ENCODE peak calls at places on chromosomes 16 and 17, in five cellular contexts. V is NCI-H345, U is HS-27A, F is EH, E is PC-3. S is an unnamed sample.

GRCh38 chr16:3484328-3485096 is 10.8 kb downstream of the C16orf90 start:
- DNase-seq in V (no peak), U (no peak), F (no peak), E (no peak), S (no peak)

GRCh38 chr16:46883353-46883689 is 841 bp upstream of the GPT2 start:
- DNase-seq in V (peak), U (no peak), F (no peak), E (no peak), S (no peak)

GRCh38 chr17:43669971-43670644 is 8.4 kb upstream of the MEOX1 start:
- DNase-seq in V (no peak), U (no peak), F (no peak), E (peak), S (no peak)

GRCh38 chr17:50205111-50205821 is 3.8 kb upstream of the COL1A1 start:
- DNase-seq in V (no peak), U (no peak), F (peak), E (no peak), S (peak)

GRCh38 chr17:63853260-63853659 is 10.8 kb upstream of the SMARCD2 start:
- DNase-seq in V (no peak), U (no peak), F (no peak), E (no peak), S (peak)

GRCh38 chr17:1709971-1710806 is at the start of gene TLCD2:
- DNase-seq in V (peak), U (no peak), F (peak), E (peak), S (peak)

GRCh38 chr16:72976047-72976746 is 71.7 kb downstream of the ZFHX3 start:
- DNase-seq in V (no peak), U (no peak), F (no peak), E (no peak), S (no peak)

GRCh38 chr16:30553396-30553899 is 4.7 kb downstream of the ZNF764 start:
- DNase-seq in V (no peak), U (no peak), F (no peak), E (no peak), S (no peak)

GRCh38 chr17:81165246-81166032 is at the start of gene PVALEF:
- DNase-seq in V (no peak), U (no peak), F (no peak), E (no peak), S (peak)

GRCh38 chr16:17475104-17475503 is 4.3 kb upstream of the XYLT1 start:
- DNase-seq in V (no peak), U (no peak), F (no peak), E (no peak), S (no peak)

GRCh38 chr16:15853021-15853420 is 3.8 kb downstream of the MYH11 start:
- DNase-seq in V (no peak), U (no peak), F (no peak), E (no peak), S (no peak)

GRCh38 chr16:26672206-26672605 is 394.5 kb upstream of the C16orf82 start:
- DNase-seq in V (no peak), U (no peak), F (no peak), E (no peak), S (no peak)

GRCh38 chr16:30760160-30760559 is 1.7 kb downstream of the CFAP119 start:
- DNase-seq in V (no peak), U (no peak), F (no peak), E (no peak), S (no peak)

GRCh38 chr17:81396722-81397313 is 1.6 kb downstream of the BAHCC1 start:
- DNase-seq in V (peak), U (no peak), F (peak), E (peak), S (peak)

GRCh38 chr17:81685108-81685507 is 1.3 kb downstream of the HGS start:
- DNase-seq in V (no peak), U (no peak), F (peak), E (peak), S (peak)

GRCh38 chr16:88329726-88330700 is 52.7 kb upstream of the ZNF469 start:
- DNase-seq in V (no peak), U (no peak), F (peak), E (no peak), S (no peak)

GRCh38 chr16:83967091-83967490 is 953 bp upstream of the NECAB2 start:
- DNase-seq in V (no peak), U (no peak), F (no peak), E (no peak), S (no peak)

GRCh38 chr17:15782809-15783208 is 50.7 kb downstream of the TBC1D26 start:
- DNase-seq in V (no peak), U (no peak), F (peak), E (no peak), S (peak)

GRCh38 chr16:23060458-23061320 is 88.6 kb downstream of the USP31 start:
- DNase-seq in V (peak), U (peak), F (peak), E (peak), S (peak)

GRCh38 chr16:70715860-70716357 is 30.1 kb upstream of the MTSS2 start:
- DNase-seq in V (no peak), U (no peak), F (peak), E (peak), S (peak)

GRCh38 chr16:670485-671352 is 2.8 kb downstream of the RHOT2 start:
- DNase-seq in V (no peak), U (no peak), F (no peak), E (no peak), S (no peak)

GRCh38 chr17:58327363-58328194 is 1.0 kb downstream of the TSPOAP1 start:
- DNase-seq in V (no peak), U (no peak), F (no peak), E (no peak), S (no peak)

GRCh38 chr17:27339836-27340550 is 46.1 kb downstream of the WSB1 start:
- DNase-seq in V (no peak), U (no peak), F (no peak), E (peak), S (no peak)

GRCh38 chr16:68592466-68593337 is 52.4 kb upstream of the CDH3 start:
- DNase-seq in V (no peak), U (no peak), F (peak), E (peak), S (no peak)

GRCh38 chr17:12053552-12053951 is 32.9 kb downstream of the MAP2K4 start:
- DNase-seq in V (no peak), U (no peak), F (no peak), E (no peak), S (no peak)

GRCh38 chr17:292531-293382 is 59.9 kb downstream of the RPH3AL start:
- DNase-seq in V (no peak), U (no peak), F (no peak), E (no peak), S (no peak)

GRCh38 chr17:32281011-32281451 is 15.4 kb downstream of the RHBDL3 start:
- DNase-seq in V (peak), U (no peak), F (no peak), E (no peak), S (no peak)

GRCh38 chr17:73838815-73839214 is 194.6 kb upstream of the SDK2 start:
- DNase-seq in V (peak), U (no peak), F (no peak), E (no peak), S (no peak)

GRCh38 chr17:48522031-48522593 is 8.7 kb downstream of the HOXB1 start:
- DNase-seq in V (peak), U (no peak), F (peak), E (peak), S (no peak)

GRCh38 chr17:35605753-35606152 is 18.6 kb downstream of the AP2B1 start:
- DNase-seq in V (no peak), U (no peak), F (peak), E (no peak), S (peak)

GRCh38 chr16:27319257-27319965 is 5.6 kb downstream of the IL4R start:
- DNase-seq in V (no peak), U (no peak), F (no peak), E (no peak), S (no peak)

GRCh38 chr17:72165202-72165972 is 44.6 kb downstream of the SOX9 start:
- DNase-seq in V (no peak), U (no peak), F (no peak), E (no peak), S (no peak)

GRCh38 chr17:16171613-16172012 is 43.7 kb downstream of the NCOR1 start:
- DNase-seq in V (peak), U (no peak), F (no peak), E (peak), S (no peak)

GRCh38 chr16:24758373-24758772 is 28.9 kb downstream of the TNRC6A start:
- DNase-seq in V (no peak), U (no peak), F (peak), E (no peak), S (no peak)

GRCh38 chr17:9890124-9890523 is 14.9 kb downstream of the RCVRN start:
- DNase-seq in V (no peak), U (no peak), F (peak), E (peak), S (no peak)

GRCh38 chr17:74601944-74602572 is 10.0 kb upstream of the CD300LD start:
- DNase-seq in V (peak), U (no peak), F (peak), E (peak), S (peak)

S was measured in foreskin fibroblast.